ENCODE peak calls at places on chromosome 16, in seven cellular contexts. K is PC-9, L is GM23248, T is neural progenitor cell, Q is MM.1S, Z is hepatocyte, G is fibroblast of lung. M is an unnamed sample.
A peak's percentile ranks its signal among the peaks of the same experiment; 100 is the strongest.

GRCh38 chr16:81204794-81205680 is 33.5 kb upstream of the BCO1 start:
- DNase-seq in K (no peak), L (peak; percentile 71), T (peak; percentile 59), Q (peak; percentile 8), Z (peak; percentile 80), G (peak; percentile 50), M (peak; percentile 45)

GRCh38 chr16:85903576-85903975 is 4.6 kb downstream of the IRF8 start:
- DNase-seq in K (no peak), L (no peak), T (no peak), Q (peak; percentile 33), Z (no peak), G (no peak), M (no peak)

GRCh38 chr16:13521356-13521755 is 398.6 kb upstream of the ERCC4 start:
- DNase-seq in K (no peak), L (no peak), T (peak; percentile 33), Q (no peak), Z (no peak), G (no peak), M (no peak)

GRCh38 chr16:27114006-27114405 is 47.3 kb downstream of the C16orf82 start:
- DNase-seq in K (no peak), L (no peak), T (no peak), Q (no peak), Z (no peak), G (no peak), M (no peak)

GRCh38 chr16:19223235-19223847 is 55.3 kb downstream of the SYT17 start:
- DNase-seq in K (no peak), L (peak; percentile 5), T (peak; percentile 65), Q (peak; percentile 30), Z (peak; percentile 33), G (no peak), M (no peak)

GRCh38 chr16:84040823-84041391 is 1.7 kb downstream of the SLC38A8 start:
- DNase-seq in K (peak; percentile 42), L (peak; percentile 80), T (peak; percentile 39), Q (no peak), Z (no peak), G (peak; percentile 58), M (peak; percentile 51)

GRCh38 chr16:32116080-32116479 is 137.0 kb upstream of the TP53TG3D start:
- DNase-seq in K (no peak), L (peak; percentile 7), T (no peak), Q (peak; percentile 10), Z (peak; percentile 1), G (no peak), M (no peak)

GRCh38 chr16:14958970-14959369 is 15.9 kb upstream of the PDXDC1 start:
- DNase-seq in K (no peak), L (peak; percentile 34), T (peak; percentile 29), Q (no peak), Z (no peak), G (peak; percentile 12), M (no peak)

GRCh38 chr16:51181495-51181795 is 30.4 kb upstream of the SALL1 start:
- DNase-seq in K (no peak), L (no peak), T (peak; percentile 32), Q (no peak), Z (no peak), G (peak; percentile 62), M (peak; percentile 38)

GRCh38 chr16:51243836-51244483 is 92.9 kb upstream of the SALL1 start:
- DNase-seq in K (no peak), L (no peak), T (no peak), Q (no peak), Z (peak; percentile 61), G (peak; percentile 56), M (peak; percentile 55)

GRCh38 chr16:86892509-86892908 is 314.2 kb downstream of the FOXL1 start:
- DNase-seq in K (no peak), L (no peak), T (no peak), Q (no peak), Z (no peak), G (no peak), M (no peak)

GRCh38 chr16:19396555-19397011 is 21.1 kb upstream of the TMC5 start:
- DNase-seq in K (peak; percentile 80), L (no peak), T (no peak), Q (no peak), Z (peak; percentile 18), G (no peak), M (no peak)

GRCh38 chr16:24198807-24199533 is 57.2 kb upstream of the CACNG3 start:
- DNase-seq in K (no peak), L (no peak), T (no peak), Q (no peak), Z (peak; percentile 13), G (peak; percentile 10), M (peak; percentile 18)

GRCh38 chr16:81553080-81553813 is 108.6 kb downstream of the CMIP start:
- DNase-seq in K (no peak), L (peak; percentile 86), T (no peak), Q (no peak), Z (peak; percentile 27), G (peak; percentile 71), M (peak; percentile 59)

GRCh38 chr16:87178977-87179376 is 138.2 kb downstream of the C16orf95 start:
- DNase-seq in K (no peak), L (peak; percentile 43), T (no peak), Q (no peak), Z (no peak), G (peak; percentile 74), M (peak; percentile 59)

DNA sequence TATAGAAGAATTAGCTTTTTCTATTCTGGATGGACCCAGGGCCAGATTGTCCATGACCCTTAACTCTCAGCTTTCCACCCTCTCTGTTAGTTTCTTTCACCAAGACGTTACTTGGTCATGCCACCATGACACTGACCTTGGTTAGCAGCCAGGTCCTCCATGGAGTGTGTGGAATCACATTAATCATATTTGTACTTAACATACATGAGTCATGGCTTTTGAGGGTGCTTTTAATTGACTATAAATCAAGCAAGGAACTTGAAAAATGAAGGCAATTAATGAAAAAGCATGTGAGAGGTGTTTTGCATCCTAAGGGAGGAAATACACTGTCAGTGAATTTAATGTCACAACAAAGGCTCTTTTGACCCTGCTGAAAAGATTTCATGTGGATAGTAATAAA is 240.7 kb downstream of the CDH13 start:
- DNase-seq in K (no peak), L (no peak), T (no peak), Q (no peak), Z (no peak), G (peak; percentile 50), M (peak; percentile 42)
- TF ChIP-seq EZH2 in K (no peak), L (no peak), T (no peak), Q (no peak), Z (no peak), G (no peak), M (no peak)

GRCh38 chr16:530111-530817 is 2.8 kb downstream of the CAPN15 start:
- DNase-seq in K (no peak), L (no peak), T (no peak), Q (no peak), Z (no peak), G (no peak), M (no peak)
- H3K4me2 ChIP-seq in K (peak overlapping the region; percentile 94), L (no peak overlapping the region), T (no peak overlapping the region), Q (no peak overlapping the region), Z (peak overlapping the region; percentile 100), G (no peak overlapping the region), M (peak overlapping the region; percentile 89)

DNA sequence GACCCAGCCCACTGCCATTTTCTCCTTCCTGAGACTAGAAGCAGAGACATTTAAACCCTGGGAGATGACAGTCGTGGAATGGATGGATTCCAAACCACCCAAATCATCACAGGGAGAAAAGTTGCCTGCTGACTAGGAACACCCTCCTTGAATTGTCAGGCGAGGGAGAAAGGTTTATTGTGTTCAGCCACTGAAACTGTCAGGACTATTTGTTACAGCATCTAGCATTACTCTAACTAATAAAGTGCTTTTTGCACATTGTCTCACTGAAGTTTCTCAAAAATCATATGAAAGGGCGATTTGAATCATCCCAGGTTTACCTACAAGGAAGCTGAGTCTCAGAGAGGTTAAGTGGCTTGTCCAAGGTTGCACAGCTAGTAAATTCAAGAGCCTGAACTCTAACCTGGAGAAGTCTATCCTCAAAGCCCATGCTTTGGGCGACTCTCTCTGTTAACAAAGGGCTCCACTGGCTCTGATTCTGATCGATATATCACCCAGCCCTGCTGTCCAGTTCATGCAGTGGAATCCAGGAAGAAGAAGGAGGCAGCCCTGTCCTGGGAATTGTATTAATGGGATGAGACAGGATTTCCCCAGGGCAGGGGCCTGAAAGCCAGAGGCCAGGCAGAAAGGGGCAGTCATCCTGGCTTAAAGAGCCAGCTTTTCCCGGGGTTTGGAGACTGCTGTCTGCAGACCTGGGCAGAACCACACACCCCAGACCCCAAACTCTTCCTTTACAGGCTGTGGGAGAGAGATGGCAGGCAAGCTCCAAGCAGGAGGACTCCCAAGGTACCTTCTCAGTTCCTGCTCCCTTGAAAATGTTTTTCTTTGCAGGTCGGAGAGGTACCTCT is 37.5 kb downstream of the IRX3 start:
- DNase-seq in K (no peak), L (no peak), T (no peak), Q (no peak), Z (no peak), G (no peak), M (no peak)
- TF ChIP-seq EZH2 in K (no peak), L (no peak), T (no peak), Q (no peak), Z (no peak), G (no peak), M (no peak)

GRCh38 chr16:56571525-56571924 is 6.7 kb downstream of the MT4 start:
- DNase-seq in K (no peak), L (no peak), T (no peak), Q (no peak), Z (no peak), G (no peak), M (no peak)

GRCh38 chr16:56580391-56581048 is 8.8 kb upstream of the MT3 start:
- DNase-seq in K (no peak), L (no peak), T (no peak), Q (no peak), Z (no peak), G (no peak), M (no peak)

GRCh38 chr16:56574625-56575024 is 9.8 kb downstream of the MT4 start:
- DNase-seq in K (no peak), L (no peak), T (no peak), Q (no peak), Z (no peak), G (no peak), M (no peak)

GRCh38 chr16:56577300-56577625 is 12.1 kb upstream of the MT3 start:
- DNase-seq in K (no peak), L (no peak), T (no peak), Q (no peak), Z (no peak), G (no peak), M (no peak)

GRCh38 chr16:56576585-56577299 is 11.9 kb downstream of the MT4 start:
- DNase-seq in K (peak; percentile 92), L (peak; percentile 72), T (peak; percentile 72), Q (peak; percentile 87), Z (peak; percentile 77), G (peak; percentile 39), M (peak; percentile 15)
- H3K4me2 ChIP-seq in K (peak overlapping the region; percentile 11), L (no peak overlapping the region), T (no peak overlapping the region), Q (no peak overlapping the region), Z (no peak overlapping the region), G (no peak overlapping the region), M (no peak overlapping the region)

DNA sequence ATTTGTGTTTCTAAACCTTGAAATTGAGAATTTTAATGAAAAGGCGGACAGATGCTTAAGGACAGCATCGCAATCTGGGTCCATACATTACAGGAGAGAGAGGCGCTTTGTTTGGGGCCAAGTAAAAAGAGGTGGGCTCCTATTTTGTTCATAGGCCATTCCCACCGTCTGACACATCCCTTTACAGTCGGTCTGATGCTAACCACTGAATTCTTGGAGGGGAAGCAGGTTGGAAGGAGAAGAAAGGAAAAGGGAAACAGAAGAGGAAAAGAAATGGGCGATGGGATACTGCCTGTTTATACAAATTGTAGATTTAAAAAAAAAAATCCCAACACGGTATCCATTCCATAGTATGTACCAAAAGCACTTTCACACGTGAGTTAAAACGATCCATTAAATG is 4.0 kb upstream of the ZFHX3 start:
- DNase-seq in K (no peak), L (no peak), T (no peak), Q (no peak), Z (no peak), G (no peak), M (no peak)
- TF ChIP-seq EZH2 in K (no peak), L (no peak), T (peak; percentile 44), Q (no peak), Z (no peak), G (no peak), M (no peak)